ENCODE peak calls at places on chromosomes 6 and 20, in seven cellular contexts. One of them, this sample, is unnamed.
A peak's percentile ranks its signal among the peaks of the same experiment; 100 is the strongest.

GRCh38 chr6:134249759-134250602 is 67.9 kb downstream of the SGK1 start:
- DNase-seq in GM23248: peak; percentile 41
- DNase-seq in SK-N-SH: no peak
- DNase-seq in OCI-LY7: no peak
- DNase-seq in HCT116: no peak
- DNase-seq in hepatocyte: peak; percentile 29
- DNase-seq in neural progenitor cell: no peak
- DNase-seq in this sample: no peak

GRCh38 chr6:126174697-126175096 is 165.2 kb upstream of the CENPW start:
- DNase-seq in GM23248: no peak
- DNase-seq in SK-N-SH: no peak
- DNase-seq in OCI-LY7: no peak
- DNase-seq in HCT116: no peak
- DNase-seq in hepatocyte: no peak
- DNase-seq in neural progenitor cell: no peak
- DNase-seq in this sample: no peak

GRCh38 chr20:60338556-60338955 is 380.3 kb downstream of the CDH26 start:
- DNase-seq in GM23248: no peak
- DNase-seq in SK-N-SH: no peak
- DNase-seq in OCI-LY7: no peak
- DNase-seq in HCT116: no peak
- DNase-seq in hepatocyte: no peak
- DNase-seq in neural progenitor cell: no peak
- DNase-seq in this sample: no peak

GRCh38 chr6:150142304-150142656 is 564 bp upstream of the PPP1R14C start:
- DNase-seq in GM23248: peak; percentile 94
- DNase-seq in SK-N-SH: no peak
- DNase-seq in OCI-LY7: no peak
- DNase-seq in HCT116: no peak
- DNase-seq in hepatocyte: no peak
- DNase-seq in neural progenitor cell: peak; percentile 52
- DNase-seq in this sample: peak; percentile 54

GRCh38 chr6:12598919-12599318 is 117.6 kb upstream of the PHACTR1 start:
- DNase-seq in GM23248: no peak
- DNase-seq in SK-N-SH: peak; percentile 24
- DNase-seq in OCI-LY7: no peak
- DNase-seq in HCT116: no peak
- DNase-seq in hepatocyte: no peak
- DNase-seq in neural progenitor cell: no peak
- DNase-seq in this sample: no peak

GRCh38 chr6:122752990-122753687 is 26.4 kb upstream of the FABP7 start:
- DNase-seq in GM23248: no peak
- DNase-seq in SK-N-SH: no peak
- DNase-seq in OCI-LY7: no peak
- DNase-seq in HCT116: no peak
- DNase-seq in hepatocyte: no peak
- DNase-seq in neural progenitor cell: peak; percentile 35
- DNase-seq in this sample: peak; percentile 15

GRCh38 chr20:21206571-21206970 is 80.7 kb downstream of the KIZ start:
- DNase-seq in GM23248: no peak
- DNase-seq in SK-N-SH: no peak
- DNase-seq in OCI-LY7: no peak
- DNase-seq in HCT116: no peak
- DNase-seq in hepatocyte: no peak
- DNase-seq in neural progenitor cell: no peak
- DNase-seq in this sample: no peak

GRCh38 chr20:45934046-45934586 is 367 bp upstream of the PCIF1 start:
- DNase-seq in GM23248: peak; percentile 68
- DNase-seq in SK-N-SH: peak; percentile 81
- DNase-seq in OCI-LY7: peak; percentile 76
- DNase-seq in HCT116: peak; percentile 15
- DNase-seq in hepatocyte: peak; percentile 66
- DNase-seq in neural progenitor cell: peak; percentile 72
- DNase-seq in this sample: peak; percentile 77

GRCh38 chr6:129893513-129894098 is 32.5 kb upstream of the TMEM244 start:
- DNase-seq in GM23248: peak; percentile 53
- DNase-seq in SK-N-SH: no peak
- DNase-seq in OCI-LY7: peak; percentile 14
- DNase-seq in HCT116: no peak
- DNase-seq in hepatocyte: peak; percentile 9
- DNase-seq in neural progenitor cell: no peak
- DNase-seq in this sample: no peak

GRCh38 chr6:93407186-93407585 is 12.2 kb downstream of the EPHA7 start:
- DNase-seq in GM23248: no peak
- DNase-seq in SK-N-SH: no peak
- DNase-seq in OCI-LY7: no peak
- DNase-seq in HCT116: no peak
- DNase-seq in hepatocyte: peak; percentile 34
- DNase-seq in neural progenitor cell: no peak
- DNase-seq in this sample: no peak

GRCh38 chr20:32578840-32579239 is 6.3 kb downstream of the NOL4L start:
- DNase-seq in GM23248: no peak
- DNase-seq in SK-N-SH: no peak
- DNase-seq in OCI-LY7: no peak
- DNase-seq in HCT116: no peak
- DNase-seq in hepatocyte: no peak
- DNase-seq in neural progenitor cell: no peak
- DNase-seq in this sample: no peak

GRCh38 chr6:148242180-148242579 is 100.5 kb upstream of the SASH1 start:
- DNase-seq in GM23248: peak; percentile 24
- DNase-seq in SK-N-SH: no peak
- DNase-seq in OCI-LY7: no peak
- DNase-seq in HCT116: no peak
- DNase-seq in hepatocyte: no peak
- DNase-seq in neural progenitor cell: no peak
- DNase-seq in this sample: no peak

GRCh38 chr6:39169448-39170344 is 54.7 kb upstream of the SAYSD1 start:
- DNase-seq in GM23248: no peak
- DNase-seq in SK-N-SH: no peak
- DNase-seq in OCI-LY7: no peak
- DNase-seq in HCT116: no peak
- DNase-seq in hepatocyte: no peak
- DNase-seq in neural progenitor cell: no peak
- DNase-seq in this sample: no peak

GRCh38 chr6:153215242-153215641 is 84.2 kb upstream of the RGS17 start:
- DNase-seq in GM23248: no peak
- DNase-seq in SK-N-SH: no peak
- DNase-seq in OCI-LY7: no peak
- DNase-seq in HCT116: no peak
- DNase-seq in hepatocyte: no peak
- DNase-seq in neural progenitor cell: no peak
- DNase-seq in this sample: peak; percentile 17

GRCh38 chr6:38504996-38505395 is 134.7 kb downstream of the BTBD9 start:
- DNase-seq in GM23248: no peak
- DNase-seq in SK-N-SH: no peak
- DNase-seq in OCI-LY7: no peak
- DNase-seq in HCT116: no peak
- DNase-seq in hepatocyte: no peak
- DNase-seq in neural progenitor cell: no peak
- DNase-seq in this sample: no peak

GRCh38 chr6:107716688-107717089 is 107.4 kb downstream of the SCML4 start:
- DNase-seq in GM23248: peak; percentile 32
- DNase-seq in SK-N-SH: peak; percentile 20
- DNase-seq in OCI-LY7: peak; percentile 92
- DNase-seq in HCT116: peak; percentile 68
- DNase-seq in hepatocyte: no peak
- DNase-seq in neural progenitor cell: no peak
- DNase-seq in this sample: peak; percentile 79

GRCh38 chr20:4665591-4665990 is 56.1 kb upstream of the PRND start:
- DNase-seq in GM23248: peak; percentile 34
- DNase-seq in SK-N-SH: no peak
- DNase-seq in OCI-LY7: no peak
- DNase-seq in HCT116: no peak
- DNase-seq in hepatocyte: no peak
- DNase-seq in neural progenitor cell: no peak
- DNase-seq in this sample: no peak

GRCh38 chr20:4861961-4862360 is 139.3 kb downstream of the SLC23A2 start:
- DNase-seq in GM23248: no peak
- DNase-seq in SK-N-SH: no peak
- DNase-seq in OCI-LY7: no peak
- DNase-seq in HCT116: no peak
- DNase-seq in hepatocyte: no peak
- DNase-seq in neural progenitor cell: no peak
- DNase-seq in this sample: no peak

GRCh38 chr20:12199703-12200102 is 282.0 kb downstream of the BTBD3 start:
- DNase-seq in GM23248: no peak
- DNase-seq in SK-N-SH: no peak
- DNase-seq in OCI-LY7: no peak
- DNase-seq in HCT116: no peak
- DNase-seq in hepatocyte: no peak
- DNase-seq in neural progenitor cell: no peak
- DNase-seq in this sample: peak; percentile 36

GRCh38 chr6:87903299-87903698 is 144.3 kb upstream of the SPACA1 start:
- DNase-seq in GM23248: no peak
- DNase-seq in SK-N-SH: no peak
- DNase-seq in OCI-LY7: no peak
- DNase-seq in HCT116: no peak
- DNase-seq in hepatocyte: no peak
- DNase-seq in neural progenitor cell: peak; percentile 9
- DNase-seq in this sample: peak; percentile 22

DNA sequence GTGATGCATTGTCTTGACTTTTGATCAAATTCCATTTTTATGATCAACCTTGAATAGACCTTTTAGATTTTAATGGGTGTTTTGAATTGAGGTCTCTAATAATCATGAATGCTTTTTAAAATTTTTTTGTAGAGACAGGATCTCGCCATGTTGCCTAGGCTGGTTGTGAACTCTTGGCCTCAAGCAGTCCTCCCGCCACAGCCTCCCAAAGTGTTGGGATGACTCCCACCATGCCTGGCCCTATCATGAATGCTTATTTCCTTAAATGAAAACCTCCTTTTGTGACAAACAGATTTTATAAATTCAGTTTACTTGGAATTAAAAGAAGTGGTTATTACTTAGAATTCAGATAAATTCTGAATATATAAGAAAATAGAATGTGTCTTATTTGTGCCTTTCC is 60.2 kb upstream of the KIF25 start:
- DNase-seq in GM23248: no peak
- DNase-seq in SK-N-SH: no peak
- DNase-seq in OCI-LY7: no peak
- DNase-seq in HCT116: no peak
- DNase-seq in hepatocyte: no peak
- DNase-seq in neural progenitor cell: no peak
- DNase-seq in this sample: no peak
- H3K27ac ChIP-seq in GM23248: no peak overlapping the region
- H3K27ac ChIP-seq in SK-N-SH: no peak overlapping the region
- H3K27ac ChIP-seq in OCI-LY7: no peak overlapping the region
- H3K27ac ChIP-seq in HCT116: no peak overlapping the region
- H3K27ac ChIP-seq in hepatocyte: no peak overlapping the region
- H3K27ac ChIP-seq in neural progenitor cell: no peak overlapping the region
- H3K27ac ChIP-seq in this sample: no peak overlapping the region

GRCh38 chr6:29517728-29518440 is 30.1 kb upstream of the MAS1L start:
- DNase-seq in GM23248: no peak
- DNase-seq in SK-N-SH: no peak
- DNase-seq in OCI-LY7: no peak
- DNase-seq in HCT116: no peak
- DNase-seq in hepatocyte: no peak
- DNase-seq in neural progenitor cell: no peak
- DNase-seq in this sample: no peak
- TF ChIP-seq EZH2phosphoT487 in GM23248: no peak
- TF ChIP-seq EZH2phosphoT487 in SK-N-SH: no peak
- TF ChIP-seq EZH2phosphoT487 in OCI-LY7: no peak
- TF ChIP-seq EZH2phosphoT487 in HCT116: no peak
- TF ChIP-seq EZH2phosphoT487 in hepatocyte: no peak
- TF ChIP-seq EZH2phosphoT487 in neural progenitor cell: no peak
- TF ChIP-seq EZH2phosphoT487 in this sample: no peak

DNA sequence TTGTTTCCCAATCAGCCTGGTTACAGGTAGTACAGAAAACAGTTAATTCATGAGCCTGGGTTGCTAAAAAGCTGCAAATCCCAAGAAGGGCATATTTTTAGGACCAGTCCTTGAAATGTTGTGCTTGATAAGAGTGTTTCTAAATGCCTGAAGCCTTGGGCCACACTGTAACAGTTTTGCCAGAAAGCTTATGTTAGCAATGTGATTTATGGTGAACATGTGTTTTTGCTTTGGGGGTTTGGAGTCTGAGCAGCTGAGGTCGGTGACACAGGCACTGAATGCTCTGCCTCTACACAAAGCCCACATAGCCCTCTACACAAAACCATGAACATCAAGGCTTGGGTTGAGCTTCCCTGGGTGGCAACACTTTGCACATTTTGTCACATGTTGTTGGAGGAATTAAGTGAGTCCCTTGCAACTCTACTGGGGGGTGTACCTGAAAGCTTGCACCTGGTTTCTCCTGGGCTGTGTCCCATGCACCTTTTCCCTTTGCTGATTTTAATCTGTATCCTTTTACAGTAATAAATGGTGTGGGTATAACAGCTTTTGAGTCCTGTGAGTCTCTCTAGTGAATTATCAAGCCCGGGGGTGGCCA is 22.2 kb downstream of the AHI1 start:
- DNase-seq in GM23248: peak; percentile 54
- DNase-seq in SK-N-SH: peak; percentile 62
- DNase-seq in OCI-LY7: no peak
- DNase-seq in HCT116: no peak
- DNase-seq in hepatocyte: peak; percentile 9
- DNase-seq in neural progenitor cell: no peak
- DNase-seq in this sample: no peak
- H3K27ac ChIP-seq in GM23248: no peak overlapping the region
- H3K27ac ChIP-seq in SK-N-SH: peak overlapping the region; percentile 86
- H3K27ac ChIP-seq in OCI-LY7: no peak overlapping the region
- H3K27ac ChIP-seq in HCT116: no peak overlapping the region
- H3K27ac ChIP-seq in hepatocyte: no peak overlapping the region
- H3K27ac ChIP-seq in neural progenitor cell: no peak overlapping the region
- H3K27ac ChIP-seq in this sample: no peak overlapping the region

GRCh38 chr6:2793491-2794151 is 28.4 kb downstream of the WRNIP1 start:
- DNase-seq in GM23248: peak; percentile 19
- DNase-seq in SK-N-SH: no peak
- DNase-seq in OCI-LY7: no peak
- DNase-seq in HCT116: no peak
- DNase-seq in hepatocyte: peak; percentile 56
- DNase-seq in neural progenitor cell: no peak
- DNase-seq in this sample: no peak

GRCh38 chr6:2794171-2794730 is 29.1 kb downstream of the WRNIP1 start:
- DNase-seq in GM23248: peak; percentile 37
- DNase-seq in SK-N-SH: no peak
- DNase-seq in OCI-LY7: no peak
- DNase-seq in HCT116: no peak
- DNase-seq in hepatocyte: no peak
- DNase-seq in neural progenitor cell: no peak
- DNase-seq in this sample: no peak

GRCh38 chr6:2791124-2792050 is 26.2 kb downstream of the WRNIP1 start:
- DNase-seq in GM23248: peak; percentile 93
- DNase-seq in SK-N-SH: peak; percentile 77
- DNase-seq in OCI-LY7: peak; percentile 75
- DNase-seq in HCT116: peak; percentile 75
- DNase-seq in hepatocyte: peak; percentile 86
- DNase-seq in neural progenitor cell: peak; percentile 75
- DNase-seq in this sample: peak; percentile 87

GRCh38 chr6:2792330-2792729 is 27.1 kb downstream of the WRNIP1 start:
- DNase-seq in GM23248: no peak
- DNase-seq in SK-N-SH: no peak
- DNase-seq in OCI-LY7: no peak
- DNase-seq in HCT116: peak; percentile 27
- DNase-seq in hepatocyte: no peak
- DNase-seq in neural progenitor cell: no peak
- DNase-seq in this sample: no peak

DNA sequence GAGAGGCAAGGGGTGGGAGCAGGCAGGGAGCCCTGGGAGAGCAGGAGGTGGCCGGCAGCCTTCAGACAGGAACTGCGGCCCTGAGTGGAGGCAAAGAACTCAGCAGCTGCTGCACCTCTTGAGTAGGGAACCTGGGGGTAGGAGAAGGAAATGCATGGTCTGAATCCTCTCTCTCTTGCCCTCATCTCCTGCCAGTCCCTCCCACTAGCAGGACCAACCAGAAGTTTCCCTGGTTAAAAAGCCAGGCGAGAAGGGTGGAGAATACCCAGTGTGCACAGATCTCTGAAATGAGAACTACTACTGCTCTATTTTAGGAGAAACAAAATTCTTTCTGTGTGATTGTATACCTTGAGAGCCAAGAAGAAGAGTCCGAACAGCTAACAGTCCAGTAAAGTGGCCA is 25.4 kb downstream of the WRNIP1 start:
- DNase-seq in GM23248: peak; percentile 83
- DNase-seq in SK-N-SH: no peak
- DNase-seq in OCI-LY7: no peak
- DNase-seq in HCT116: no peak
- DNase-seq in hepatocyte: no peak
- DNase-seq in neural progenitor cell: no peak
- DNase-seq in this sample: peak; percentile 82
- TF ChIP-seq EZH2phosphoT487 in GM23248: no peak
- TF ChIP-seq EZH2phosphoT487 in SK-N-SH: no peak
- TF ChIP-seq EZH2phosphoT487 in OCI-LY7: no peak
- TF ChIP-seq EZH2phosphoT487 in HCT116: no peak
- TF ChIP-seq EZH2phosphoT487 in hepatocyte: no peak
- TF ChIP-seq EZH2phosphoT487 in neural progenitor cell: no peak
- TF ChIP-seq EZH2phosphoT487 in this sample: no peak